ENCODE peak calls at places on chromosomes 13 and 19, in ten cellular contexts. F, M, B, I, X, D, S, P, C and Y are unnamed samples.
A peak's percentile ranks its signal among the peaks of the same experiment; 100 is the strongest.

GRCh38 chr13:80296638-80297037 is 44.3 kb downstream of the SPRY2 start:
- DNase-seq in F (no peak), M (no peak), B (no peak), I (no peak), X (no peak), D (no peak), S (no peak), P (no peak), C (no peak), Y (no peak)

GRCh38 chr19:45742969-45743368 is 9.7 kb downstream of the MEIOSIN start:
- DNase-seq in F (peak; percentile 87), M (no peak), B (no peak), I (no peak), X (no peak), D (no peak), S (no peak), P (no peak), C (no peak), Y (no peak)

GRCh38 chr13:43544011-43544410 is 242.8 kb downstream of the ENOX1 start:
- DNase-seq in F (no peak), M (no peak), B (no peak), I (no peak), X (no peak), D (no peak), S (no peak), P (no peak), C (no peak), Y (peak; percentile 58)

GRCh38 chr19:55247621-55248099 is 11.2 kb downstream of the PPP6R1 start:
- DNase-seq in F (no peak), M (peak; percentile 62), B (no peak), I (no peak), X (no peak), D (peak; percentile 56), S (no peak), P (no peak), C (no peak), Y (peak; percentile 85)

GRCh38 chr19:12788682-12789097 is 2.6 kb upstream of the JUNB start:
- DNase-seq in F (peak; percentile 71), M (peak; percentile 89), B (no peak), I (no peak), X (peak; percentile 90), D (peak; percentile 87), S (no peak), P (no peak), C (peak; percentile 70), Y (peak; percentile 78)

GRCh38 chr13:100182894-100183490 is 94.1 kb downstream of the PCCA start:
- DNase-seq in F (no peak), M (no peak), B (no peak), I (peak; percentile 13), X (no peak), D (no peak), S (no peak), P (no peak), C (no peak), Y (no peak)

GRCh38 chr13:70623260-70623659 is 515.0 kb upstream of the KLHL1 start:
- DNase-seq in F (no peak), M (no peak), B (no peak), I (no peak), X (no peak), D (no peak), S (no peak), P (no peak), C (peak; percentile 2), Y (no peak)

GRCh38 chr13:106117640-106118039 is 417.8 kb downstream of the EFNB2 start:
- DNase-seq in F (no peak), M (no peak), B (no peak), I (no peak), X (no peak), D (no peak), S (no peak), P (no peak), C (no peak), Y (no peak)

GRCh38 chr13:113845723-113846638 is 17.9 kb downstream of the GAS6 start:
- DNase-seq in F (no peak), M (no peak), B (no peak), I (no peak), X (no peak), D (no peak), S (no peak), P (no peak), C (no peak), Y (no peak)

GRCh38 chr13:31870511-31870910 is 131.2 kb downstream of the RXFP2 start:
- DNase-seq in F (no peak), M (no peak), B (no peak), I (no peak), X (no peak), D (no peak), S (no peak), P (no peak), C (no peak), Y (peak; percentile 14)

GRCh38 chr19:3080281-3080680 is 13.9 kb upstream of the GNA11 start:
- DNase-seq in F (no peak), M (no peak), B (no peak), I (no peak), X (peak; percentile 59), D (no peak), S (peak; percentile 27), P (no peak), C (no peak), Y (no peak)

DNA sequence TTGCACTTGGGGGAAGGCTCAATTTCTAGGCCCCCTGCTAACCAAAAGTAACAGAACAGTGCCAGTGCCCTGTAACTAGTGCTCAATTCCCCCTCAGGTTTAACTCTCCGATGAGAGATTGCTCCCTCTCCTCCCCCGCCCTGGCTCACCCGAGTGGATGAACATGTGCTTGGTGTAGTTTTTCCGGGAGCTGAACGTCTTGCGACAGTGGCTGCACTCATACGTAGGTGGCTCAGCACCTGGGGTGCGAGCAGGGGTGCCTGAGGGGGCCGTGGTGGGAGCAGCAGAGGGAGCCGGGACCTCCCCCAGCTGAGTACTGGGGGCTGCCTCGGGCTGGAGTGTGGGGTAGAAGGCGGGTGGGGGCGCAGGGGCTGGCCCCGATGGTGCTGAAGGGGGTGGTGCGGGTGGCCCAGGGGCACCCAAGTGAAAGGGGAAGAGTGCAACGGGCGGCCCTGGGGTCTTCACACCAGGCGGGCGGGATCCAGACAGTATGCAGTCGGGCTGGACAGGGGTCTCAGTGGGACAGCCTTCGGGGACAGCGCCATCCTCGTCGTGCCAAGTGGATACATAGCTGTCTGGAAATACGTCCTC is 3.3 kb downstream of the ZBTB45 start:
- DNase-seq in F (no peak), M (no peak), B (no peak), I (no peak), X (no peak), D (no peak), S (no peak), P (no peak), C (no peak), Y (no peak)
- H3K9me3 ChIP-seq in F (no peaks in the 10 kb centered on the region), M (no peaks in the 10 kb centered on the region), B (no peaks in the 10 kb centered on the region), I (no peaks in the 10 kb centered on the region), X (no peaks in the 10 kb centered on the region), D (no peaks in the 10 kb centered on the region), S (no peaks in the 10 kb centered on the region), P (no peaks in the 10 kb centered on the region), C (no peaks in the 10 kb centered on the region), Y (no peaks in the 10 kb centered on the region)

GRCh38 chr19:15944401-15944800 is 4.4 kb upstream of the OR10H4 start:
- DNase-seq in F (no peak), M (no peak), B (no peak), I (no peak), X (no peak), D (no peak), S (no peak), P (no peak), C (no peak), Y (no peak)

GRCh38 chr19:15948223-15949058 is at the start of gene OR10H4:
- DNase-seq in F (no peak), M (no peak), B (no peak), I (no peak), X (no peak), D (no peak), S (no peak), P (no peak), C (no peak), Y (no peak)

DNA sequence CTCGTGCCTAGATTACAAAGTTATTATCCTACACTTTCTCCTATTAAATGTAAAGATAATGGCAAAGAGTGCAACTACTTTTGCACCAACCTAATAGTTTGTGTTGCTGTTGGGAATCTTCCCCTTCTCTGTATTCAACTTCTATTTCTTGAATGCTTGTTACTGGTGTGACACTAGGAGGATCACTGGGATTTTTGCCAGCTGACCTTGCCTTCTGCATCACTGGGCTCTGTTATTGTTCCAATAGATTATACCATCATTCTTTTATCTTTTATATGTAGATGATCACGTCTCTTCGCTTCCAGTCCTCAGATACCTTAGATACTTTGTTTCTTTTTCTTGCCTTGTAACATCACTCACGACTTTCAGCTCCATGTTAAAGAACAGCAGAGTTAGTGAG is 3.5 kb upstream of the OR10H4 start:
- DNase-seq in F (no peak), M (no peak), B (no peak), I (no peak), X (no peak), D (no peak), S (no peak), P (no peak), C (no peak), Y (no peak)
- H3K9me3 ChIP-seq in F (no peaks in the 10 kb centered on the region), M (peaks cover 4% of the 10 kb centered on the region), B (peaks cover 40% of the 10 kb centered on the region), I (peaks cover 9% of the 10 kb centered on the region), X (no peaks in the 10 kb centered on the region), D (peaks cover 56% of the 10 kb centered on the region), S (peaks cover 2% of the 10 kb centered on the region), P (peaks cover 11% of the 10 kb centered on the region), C (peaks cover 33% of the 10 kb centered on the region), Y (peaks cover 6% of the 10 kb centered on the region)

DNA sequence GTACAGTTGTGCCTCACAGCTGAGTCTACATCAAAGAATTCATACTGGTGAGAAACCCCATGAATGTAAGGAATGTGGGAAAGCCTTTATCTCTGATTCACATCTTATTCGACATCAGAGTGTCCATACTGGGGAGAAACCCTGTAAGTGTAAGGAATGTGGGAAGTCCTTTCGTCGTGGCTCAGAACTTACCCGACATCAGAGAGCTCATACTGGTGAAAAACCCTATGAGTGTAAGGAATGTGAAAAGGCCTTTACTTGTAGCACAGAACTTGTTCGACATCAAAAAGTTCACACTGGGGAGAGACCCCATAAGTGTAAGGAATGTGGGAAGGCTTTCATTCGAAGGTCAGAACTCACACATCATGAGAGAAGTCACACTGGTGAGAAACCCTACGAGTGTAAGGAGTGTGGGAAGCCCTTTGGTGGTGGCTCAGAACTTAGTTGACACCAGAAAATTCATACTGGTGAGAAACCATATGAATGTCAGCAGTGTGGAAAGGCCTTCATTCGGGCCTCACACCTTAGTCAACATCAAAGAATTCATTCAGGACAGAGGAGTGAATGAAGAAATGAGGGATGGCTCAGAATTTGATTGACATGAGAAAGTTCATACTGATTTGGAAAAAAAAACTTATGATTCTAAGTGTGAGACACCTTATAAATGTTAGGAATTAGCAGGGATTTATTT is 80.9 kb upstream of the ZNF420 start:
- DNase-seq in F (no peak), M (no peak), B (no peak), I (no peak), X (no peak), D (no peak), S (no peak), P (no peak), C (no peak), Y (no peak)
- H3K9me3 ChIP-seq in F (no peaks in the 10 kb centered on the region), M (no peaks in the 10 kb centered on the region), B (peaks cover 91% of the 10 kb centered on the region), I (peaks cover 71% of the 10 kb centered on the region), X (peaks cover 4% of the 10 kb centered on the region), D (peaks cover 55% of the 10 kb centered on the region), S (peaks cover 35% of the 10 kb centered on the region), P (peaks cover 64% of the 10 kb centered on the region), C (peaks cover 38% of the 10 kb centered on the region), Y (peaks cover 27% of the 10 kb centered on the region)

DNA sequence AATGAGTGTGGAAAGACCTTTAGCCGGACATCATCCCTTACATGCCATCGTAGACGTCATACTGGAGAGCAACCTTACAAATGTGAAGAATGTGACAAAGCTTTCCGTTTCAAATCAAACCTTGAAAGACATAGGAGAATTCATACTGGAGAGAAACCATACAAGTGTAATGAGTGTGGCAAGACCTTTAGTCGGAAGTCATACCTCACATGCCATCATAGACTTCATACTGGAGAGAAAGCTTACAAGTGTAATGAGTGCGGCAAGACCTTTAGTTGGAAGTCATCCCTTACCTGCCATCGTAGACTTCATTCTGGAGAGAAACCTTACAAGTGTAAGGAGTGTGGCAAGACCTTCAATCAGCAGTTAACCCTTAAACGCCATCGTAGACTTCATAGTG is 11.7 kb upstream of the ZNF813 start:
- DNase-seq in F (no peak), M (no peak), B (no peak), I (no peak), X (no peak), D (no peak), S (no peak), P (no peak), C (no peak), Y (no peak)
- H3K9me3 ChIP-seq in F (no peaks in the 10 kb centered on the region), M (no peaks in the 10 kb centered on the region), B (peaks cover 92% of the 10 kb centered on the region), I (peaks cover 88% of the 10 kb centered on the region), X (no peaks in the 10 kb centered on the region), D (peaks cover 69% of the 10 kb centered on the region), S (peaks cover 41% of the 10 kb centered on the region), P (peaks cover 88% of the 10 kb centered on the region), C (peaks cover 24% of the 10 kb centered on the region), Y (peaks cover 73% of the 10 kb centered on the region)